ENCODE peak calls at places on chromosomes 16 and 17, in eight cellular contexts. One of them, this sample, is unnamed.

GRCh38 chr17:72606656-72607055 is 485.8 kb downstream of the SLC39A11 start:
- DNase-seq in sigmoid colon: no peak
- DNase-seq in A549: no peak
- DNase-seq in kidney: no peak
- DNase-seq in tibial nerve: no peak
- DNase-seq in tibial artery: no peak
- DNase-seq in heart left ventricle: no peak
- DNase-seq in esophagus squamous epithelium: no peak
- DNase-seq in this sample: no peak

GRCh38 chr17:7440823-7441174 is 1.5 kb downstream of the FGF11 start:
- DNase-seq in sigmoid colon: no peak
- DNase-seq in A549: no peak
- DNase-seq in kidney: peak; percentile 80
- DNase-seq in tibial nerve: no peak
- DNase-seq in tibial artery: no peak
- DNase-seq in heart left ventricle: peak; percentile 51
- DNase-seq in esophagus squamous epithelium: no peak
- DNase-seq in this sample: no peak

GRCh38 chr16:68749424-68749823 is 12.3 kb downstream of the CDH1 start:
- DNase-seq in sigmoid colon: no peak
- DNase-seq in A549: no peak
- DNase-seq in kidney: no peak
- DNase-seq in tibial nerve: no peak
- DNase-seq in tibial artery: no peak
- DNase-seq in heart left ventricle: no peak
- DNase-seq in esophagus squamous epithelium: no peak
- DNase-seq in this sample: no peak

GRCh38 chr16:66490774-66491715 is 58.9 kb downstream of the TK2 start:
- DNase-seq in sigmoid colon: peak; percentile 57
- DNase-seq in A549: no peak
- DNase-seq in kidney: peak; percentile 68
- DNase-seq in tibial nerve: no peak
- DNase-seq in tibial artery: peak; percentile 62
- DNase-seq in heart left ventricle: peak; percentile 14
- DNase-seq in esophagus squamous epithelium: no peak
- DNase-seq in this sample: no peak

GRCh38 chr17:74566132-74566753 is 1.1 kb downstream of the CD300H start:
- DNase-seq in sigmoid colon: no peak
- DNase-seq in A549: peak; percentile 51
- DNase-seq in kidney: peak; percentile 51
- DNase-seq in tibial nerve: no peak
- DNase-seq in tibial artery: no peak
- DNase-seq in heart left ventricle: no peak
- DNase-seq in esophagus squamous epithelium: no peak
- DNase-seq in this sample: no peak

GRCh38 chr16:67336646-67337045 is 10.0 kb downstream of the LRRC36 start:
- DNase-seq in sigmoid colon: no peak
- DNase-seq in A549: no peak
- DNase-seq in kidney: no peak
- DNase-seq in tibial nerve: no peak
- DNase-seq in tibial artery: no peak
- DNase-seq in heart left ventricle: no peak
- DNase-seq in esophagus squamous epithelium: no peak
- DNase-seq in this sample: no peak

GRCh38 chr17:17072546-17072945 is 30.3 kb downstream of the MPRIP start:
- DNase-seq in sigmoid colon: peak; percentile 30
- DNase-seq in A549: no peak
- DNase-seq in kidney: peak; percentile 31
- DNase-seq in tibial nerve: no peak
- DNase-seq in tibial artery: peak; percentile 50
- DNase-seq in heart left ventricle: no peak
- DNase-seq in esophagus squamous epithelium: no peak
- DNase-seq in this sample: no peak

GRCh38 chr16:31529398-31530312 is 2.0 kb downstream of the AHSP start:
- DNase-seq in sigmoid colon: no peak
- DNase-seq in A549: no peak
- DNase-seq in kidney: peak; percentile 68
- DNase-seq in tibial nerve: no peak
- DNase-seq in tibial artery: no peak
- DNase-seq in heart left ventricle: no peak
- DNase-seq in esophagus squamous epithelium: no peak
- DNase-seq in this sample: no peak

GRCh38 chr17:73013816-73014663 is 78.4 kb downstream of the SLC39A11 start:
- DNase-seq in sigmoid colon: no peak
- DNase-seq in A549: peak; percentile 51
- DNase-seq in kidney: no peak
- DNase-seq in tibial nerve: no peak
- DNase-seq in tibial artery: no peak
- DNase-seq in heart left ventricle: no peak
- DNase-seq in esophagus squamous epithelium: no peak
- DNase-seq in this sample: no peak

GRCh38 chr16:19744670-19745069 is 26.6 kb downstream of the IQCK start:
- DNase-seq in sigmoid colon: no peak
- DNase-seq in A549: no peak
- DNase-seq in kidney: no peak
- DNase-seq in tibial nerve: no peak
- DNase-seq in tibial artery: no peak
- DNase-seq in heart left ventricle: no peak
- DNase-seq in esophagus squamous epithelium: no peak
- DNase-seq in this sample: no peak

GRCh38 chr17:17036520-17036998 is 5.7 kb upstream of the MPRIP start:
- DNase-seq in sigmoid colon: no peak
- DNase-seq in A549: no peak
- DNase-seq in kidney: no peak
- DNase-seq in tibial nerve: no peak
- DNase-seq in tibial artery: peak; percentile 94
- DNase-seq in heart left ventricle: no peak
- DNase-seq in esophagus squamous epithelium: no peak
- DNase-seq in this sample: no peak

GRCh38 chr16:68090109-68090508 is 4.9 kb downstream of the NFATC3 start:
- DNase-seq in sigmoid colon: no peak
- DNase-seq in A549: no peak
- DNase-seq in kidney: no peak
- DNase-seq in tibial nerve: no peak
- DNase-seq in tibial artery: no peak
- DNase-seq in heart left ventricle: no peak
- DNase-seq in esophagus squamous epithelium: no peak
- DNase-seq in this sample: no peak

GRCh38 chr17:45277216-45277849 is 15.4 kb upstream of the SPATA32 start:
- DNase-seq in sigmoid colon: peak; percentile 96
- DNase-seq in A549: peak; percentile 96
- DNase-seq in kidney: peak; percentile 96
- DNase-seq in tibial nerve: peak; percentile 92
- DNase-seq in tibial artery: peak; percentile 93
- DNase-seq in heart left ventricle: peak; percentile 90
- DNase-seq in esophagus squamous epithelium: peak; percentile 40
- DNase-seq in this sample: peak; percentile 90

GRCh38 chr16:19213885-19214284 is 45.8 kb downstream of the SYT17 start:
- DNase-seq in sigmoid colon: no peak
- DNase-seq in A549: no peak
- DNase-seq in kidney: no peak
- DNase-seq in tibial nerve: no peak
- DNase-seq in tibial artery: no peak
- DNase-seq in heart left ventricle: no peak
- DNase-seq in esophagus squamous epithelium: no peak
- DNase-seq in this sample: no peak

GRCh38 chr16:58338205-58338604 is 43.4 kb upstream of the PRSS54 start:
- DNase-seq in sigmoid colon: no peak
- DNase-seq in A549: no peak
- DNase-seq in kidney: no peak
- DNase-seq in tibial nerve: no peak
- DNase-seq in tibial artery: no peak
- DNase-seq in heart left ventricle: no peak
- DNase-seq in esophagus squamous epithelium: no peak
- DNase-seq in this sample: no peak

GRCh38 chr17:59626756-59627155 is 7.1 kb downstream of the CLTC start:
- DNase-seq in sigmoid colon: no peak
- DNase-seq in A549: no peak
- DNase-seq in kidney: no peak
- DNase-seq in tibial nerve: no peak
- DNase-seq in tibial artery: no peak
- DNase-seq in heart left ventricle: no peak
- DNase-seq in esophagus squamous epithelium: no peak
- DNase-seq in this sample: no peak

GRCh38 chr17:59621771-59622170 is 2.1 kb downstream of the CLTC start:
- DNase-seq in sigmoid colon: no peak
- DNase-seq in A549: no peak
- DNase-seq in kidney: no peak
- DNase-seq in tibial nerve: no peak
- DNase-seq in tibial artery: no peak
- DNase-seq in heart left ventricle: no peak
- DNase-seq in esophagus squamous epithelium: no peak
- DNase-seq in this sample: no peak

GRCh38 chr17:59620518-59621259 is 994 bp downstream of the CLTC start:
- DNase-seq in sigmoid colon: peak; percentile 73
- DNase-seq in A549: peak; percentile 73
- DNase-seq in kidney: peak; percentile 62
- DNase-seq in tibial nerve: no peak
- DNase-seq in tibial artery: peak; percentile 68
- DNase-seq in heart left ventricle: peak; percentile 48
- DNase-seq in esophagus squamous epithelium: no peak
- DNase-seq in this sample: peak; percentile 55

GRCh38 chr17:59620064-59620359 is 317 bp downstream of the CLTC start:
- DNase-seq in sigmoid colon: no peak
- DNase-seq in A549: no peak
- DNase-seq in kidney: no peak
- DNase-seq in tibial nerve: no peak
- DNase-seq in tibial artery: no peak
- DNase-seq in heart left ventricle: no peak
- DNase-seq in esophagus squamous epithelium: peak; percentile 46
- DNase-seq in this sample: no peak

DNA sequence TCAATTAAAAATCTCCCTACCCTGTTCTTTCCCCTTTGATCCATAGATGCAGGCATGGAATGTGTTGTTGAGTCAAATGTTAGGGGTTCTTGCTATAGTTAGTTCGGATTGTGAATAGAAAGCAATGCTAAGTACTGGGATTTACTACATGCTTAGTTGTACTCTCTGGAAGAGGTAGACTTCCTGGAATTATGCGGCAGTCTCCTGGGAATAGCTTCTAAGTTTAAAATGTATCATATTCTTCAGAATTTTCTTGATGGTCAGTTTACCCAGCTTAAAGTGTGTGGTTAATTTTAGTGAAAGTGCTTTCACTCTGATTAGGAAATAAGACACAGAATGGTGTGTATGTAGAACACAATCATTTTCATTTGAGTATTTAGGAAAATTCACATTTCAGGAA is 3.5 kb downstream of the CLTC start:
- DNase-seq in sigmoid colon: no peak
- DNase-seq in A549: no peak
- DNase-seq in kidney: no peak
- DNase-seq in tibial nerve: no peak
- DNase-seq in tibial artery: no peak
- DNase-seq in heart left ventricle: no peak
- DNase-seq in esophagus squamous epithelium: no peak
- DNase-seq in this sample: no peak
- H3K4me1 ChIP-seq in sigmoid colon: peaks cover 61% of the 10 kb centered on the region
- H3K4me1 ChIP-seq in A549: peaks cover 62% of the 10 kb centered on the region
- H3K4me1 ChIP-seq in kidney: peaks cover 25% of the 10 kb centered on the region
- H3K4me1 ChIP-seq in tibial nerve: no peaks in the 10 kb centered on the region
- H3K4me1 ChIP-seq in tibial artery: peaks cover 32% of the 10 kb centered on the region
- H3K4me1 ChIP-seq in heart left ventricle: peaks cover 62% of the 10 kb centered on the region
- H3K4me1 ChIP-seq in esophagus squamous epithelium: peaks cover 80% of the 10 kb centered on the region
- H3K4me1 ChIP-seq in this sample: peaks cover 60% of the 10 kb centered on the region

GRCh38 chr16:22380529-22380928 is 6.1 kb upstream of the CDR2 start:
- DNase-seq in sigmoid colon: no peak
- DNase-seq in A549: no peak
- DNase-seq in kidney: no peak
- DNase-seq in tibial nerve: no peak
- DNase-seq in tibial artery: no peak
- DNase-seq in heart left ventricle: no peak
- DNase-seq in esophagus squamous epithelium: no peak
- DNase-seq in this sample: no peak
- H3K27ac ChIP-seq in sigmoid colon: no peak overlapping the region
- H3K27ac ChIP-seq in A549: no peak overlapping the region
- H3K27ac ChIP-seq in kidney: no peak overlapping the region
- H3K27ac ChIP-seq in tibial nerve: no peak overlapping the region
- H3K27ac ChIP-seq in tibial artery: no peak overlapping the region
- H3K27ac ChIP-seq in heart left ventricle: no peak overlapping the region
- H3K27ac ChIP-seq in esophagus squamous epithelium: no peak overlapping the region
- H3K27ac ChIP-seq in this sample: peak overlapping the region; percentile 0

DNA sequence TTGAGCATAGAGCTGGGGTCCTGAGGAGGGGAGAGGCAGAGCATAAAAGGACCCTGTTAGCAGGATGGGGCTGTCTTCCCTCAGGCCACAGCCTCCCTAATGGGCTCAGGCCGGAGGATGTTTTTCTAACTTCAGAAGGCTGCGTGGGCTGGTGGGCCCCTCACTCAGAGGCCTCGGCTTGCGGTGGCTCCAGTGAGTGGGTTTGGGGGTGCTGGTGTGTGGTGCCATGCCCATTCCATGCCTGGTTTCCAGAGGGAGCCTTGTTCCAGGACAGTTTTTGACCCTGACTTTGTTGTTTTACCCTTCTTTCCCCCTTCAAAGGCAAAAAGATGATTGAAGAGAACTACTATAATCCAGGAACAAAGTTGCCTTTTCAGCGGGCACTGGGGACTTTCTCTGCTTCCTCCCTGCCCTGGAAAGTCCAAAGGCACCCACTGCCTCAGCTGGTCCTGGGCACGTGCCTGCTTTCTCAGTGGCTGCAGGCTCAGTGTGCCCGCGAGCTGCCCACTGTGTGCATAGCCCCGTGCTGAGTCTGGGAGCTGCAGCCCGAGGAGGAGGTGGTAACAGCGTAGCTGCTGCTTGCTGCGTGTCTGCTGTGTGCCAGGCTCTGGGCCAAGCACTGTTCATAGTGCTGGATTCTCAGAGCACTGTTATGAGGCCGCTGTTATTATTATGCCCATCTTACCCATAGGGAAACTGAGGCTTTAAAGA is 11.8 kb downstream of the NKD1 start:
- DNase-seq in sigmoid colon: no peak
- DNase-seq in A549: no peak
- DNase-seq in kidney: no peak
- DNase-seq in tibial nerve: no peak
- DNase-seq in tibial artery: no peak
- DNase-seq in heart left ventricle: no peak
- DNase-seq in esophagus squamous epithelium: no peak
- DNase-seq in this sample: no peak
- TF ChIP-seq CTCF in sigmoid colon: no peak
- TF ChIP-seq CTCF in A549: no peak
- TF ChIP-seq CTCF in kidney: no peak
- TF ChIP-seq CTCF in tibial nerve: no peak
- TF ChIP-seq CTCF in tibial artery: no peak
- TF ChIP-seq CTCF in heart left ventricle: no peak
- TF ChIP-seq CTCF in esophagus squamous epithelium: no peak
- TF ChIP-seq CTCF in this sample: no peak

DNA sequence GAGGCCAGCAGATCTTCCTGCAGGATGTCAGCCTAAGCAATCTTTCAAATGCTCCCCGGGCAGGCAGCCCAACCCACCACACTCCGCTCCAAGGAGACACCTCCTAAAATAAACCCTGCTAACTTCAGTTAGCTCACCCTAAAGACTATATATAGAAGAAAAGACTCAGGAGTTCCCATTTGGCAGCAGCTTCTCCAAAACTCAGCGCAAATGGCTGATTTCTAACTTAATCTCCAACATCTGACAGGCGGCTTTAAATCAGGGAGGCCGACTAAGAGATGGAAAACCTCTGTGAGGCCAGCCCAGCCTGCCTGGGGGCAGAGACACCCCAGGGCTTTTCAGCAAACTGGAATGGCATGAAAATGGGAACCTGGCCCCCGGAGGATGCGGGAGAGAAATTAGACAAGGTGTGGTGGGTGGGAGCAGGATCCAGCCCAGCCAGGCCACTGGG is 91.6 kb downstream of the XYLT1 start:
- DNase-seq in sigmoid colon: peak; percentile 93
- DNase-seq in A549: no peak
- DNase-seq in kidney: no peak
- DNase-seq in tibial nerve: no peak
- DNase-seq in tibial artery: peak; percentile 79
- DNase-seq in heart left ventricle: peak; percentile 50
- DNase-seq in esophagus squamous epithelium: no peak
- DNase-seq in this sample: no peak
- H3K4me1 ChIP-seq in sigmoid colon: peaks cover 79% of the 10 kb centered on the region
- H3K4me1 ChIP-seq in A549: no peaks in the 10 kb centered on the region
- H3K4me1 ChIP-seq in kidney: peaks cover 20% of the 10 kb centered on the region
- H3K4me1 ChIP-seq in tibial nerve: no peaks in the 10 kb centered on the region
- H3K4me1 ChIP-seq in tibial artery: peaks cover 35% of the 10 kb centered on the region
- H3K4me1 ChIP-seq in heart left ventricle: peaks cover 22% of the 10 kb centered on the region
- H3K4me1 ChIP-seq in esophagus squamous epithelium: peaks cover 70% of the 10 kb centered on the region
- H3K4me1 ChIP-seq in this sample: peaks cover 34% of the 10 kb centered on the region